ENCODE peak calls at places on chromosomes 12 and 14, in seven cellular contexts. U is K562, R is HCT116, H is SK-N-SH, L is H1, Z is GM12878, K is NT2/D1. C is an unnamed sample.

GRCh38 chr12:49838973-49839633 is 3.8 kb downstream of the BCDIN3D start:
- DNase-seq in U (peak; percentile 44), R (peak; percentile 22), H (peak; percentile 65), L (no peak), Z (no peak), K (no peak), C (peak; percentile 43)

GRCh38 chr14:79293482-79293881 is 917.8 kb downstream of the DIO2 start:
- DNase-seq in U (no peak), R (no peak), H (no peak), L (no peak), Z (no peak), K (no peak), C (no peak)

GRCh38 chr12:66387067-66387466 is 84.8 kb downstream of the HELB start:
- DNase-seq in U (no peak), R (no peak), H (no peak), L (no peak), Z (no peak), K (no peak), C (no peak)

GRCh38 chr12:46388427-46388992 is 15.9 kb upstream of the SLC38A2 start:
- DNase-seq in U (no peak), R (no peak), H (no peak), L (no peak), Z (peak; percentile 75), K (no peak), C (no peak)

GRCh38 chr12:76266797-76267196 is 81.4 kb downstream of the BBS10 start:
- DNase-seq in U (no peak), R (no peak), H (no peak), L (no peak), Z (no peak), K (no peak), C (no peak)

GRCh38 chr14:93132472-93133065 is 16.8 kb upstream of the ITPK1 start:
- DNase-seq in U (no peak), R (no peak), H (peak; percentile 63), L (no peak), Z (no peak), K (no peak), C (peak; percentile 70)

GRCh38 chr14:66003082-66003740 is 483.0 kb upstream of the CCDC196 start:
- DNase-seq in U (no peak), R (no peak), H (no peak), L (no peak), Z (no peak), K (no peak), C (no peak)

GRCh38 chr14:44029933-44030332 is 477.1 kb downstream of the FSCB start:
- DNase-seq in U (no peak), R (no peak), H (no peak), L (no peak), Z (no peak), K (no peak), C (no peak)

GRCh38 chr12:100141666-100141997 is 1.0 kb downstream of the BLTP3B start:
- DNase-seq in U (no peak), R (peak; percentile 32), H (no peak), L (no peak), Z (no peak), K (no peak), C (no peak)

GRCh38 chr14:69048456-69048855 is 69.4 kb upstream of the ACTN1 start:
- DNase-seq in U (no peak), R (no peak), H (no peak), L (no peak), Z (no peak), K (no peak), C (no peak)

GRCh38 chr12:122227341-122227740 is 1.5 kb upstream of the DIABLO start:
- DNase-seq in U (no peak), R (no peak), H (peak; percentile 64), L (no peak), Z (no peak), K (no peak), C (no peak)

GRCh38 chr14:61841145-61841544 is 78.9 kb downstream of the SNAPC1 start:
- DNase-seq in U (no peak), R (no peak), H (peak; percentile 31), L (no peak), Z (no peak), K (no peak), C (no peak)

GRCh38 chr12:7058163-7058845 is 2.2 kb upstream of the C1S start:
- DNase-seq in U (no peak), R (no peak), H (no peak), L (no peak), Z (no peak), K (no peak), C (peak; percentile 53)

GRCh38 chr12:115811066-115811465 is 466.4 kb downstream of the MED13L start:
- DNase-seq in U (no peak), R (no peak), H (no peak), L (no peak), Z (no peak), K (no peak), C (no peak)

GRCh38 chr12:68335462-68335861 is 3.3 kb upstream of the MDM1 start:
- DNase-seq in U (no peak), R (no peak), H (no peak), L (no peak), Z (no peak), K (no peak), C (no peak)

GRCh38 chr14:66056926-66057552 is 429.1 kb upstream of the CCDC196 start:
- DNase-seq in U (no peak), R (no peak), H (no peak), L (no peak), Z (no peak), K (no peak), C (no peak)

GRCh38 chr12:8844665-8845064 is 22.2 kb downstream of the A2ML1 start:
- DNase-seq in U (peak; percentile 23), R (no peak), H (peak; percentile 39), L (no peak), Z (no peak), K (no peak), C (peak; percentile 10)

GRCh38 chr12:102564026-102564425 is 83.7 kb upstream of the IGF1 start:
- DNase-seq in U (no peak), R (no peak), H (no peak), L (no peak), Z (no peak), K (no peak), C (no peak)

GRCh38 chr14:52852810-52853521 is 61.6 kb upstream of the GNPNAT1 start:
- DNase-seq in U (no peak), R (no peak), H (peak; percentile 62), L (no peak), Z (no peak), K (no peak), C (peak; percentile 64)

GRCh38 chr14:96309907-96310330 is 53.2 kb downstream of the ATG2B start:
- DNase-seq in U (no peak), R (no peak), H (no peak), L (no peak), Z (no peak), K (no peak), C (peak; percentile 7)

GRCh38 chr14:66758031-66758613 is 250.2 kb downstream of the GPHN start:
- DNase-seq in U (no peak), R (no peak), H (no peak), L (no peak), Z (no peak), K (no peak), C (peak; percentile 50)

GRCh38 chr14:30610719-30611388 is 11.3 kb upstream of the SCFD1 start:
- DNase-seq in U (no peak), R (peak; percentile 36), H (peak; percentile 27), L (no peak), Z (no peak), K (no peak), C (peak; percentile 75)

GRCh38 chr12:80053048-80053790 is 46.1 kb upstream of the OTOGL start:
- DNase-seq in U (no peak), R (no peak), H (peak; percentile 1), L (no peak), Z (no peak), K (no peak), C (no peak)

GRCh38 chr14:88522393-88522792 is 32.4 kb downstream of the PTPN21 start:
- DNase-seq in U (no peak), R (no peak), H (no peak), L (no peak), Z (no peak), K (no peak), C (no peak)

GRCh38 chr12:107645630-107646333 is 39.8 kb upstream of the PWP1 start:
- DNase-seq in U (no peak), R (no peak), H (peak; percentile 54), L (peak; percentile 77), Z (no peak), K (peak; percentile 77), C (no peak)
- TF ChIP-seq YY1 in U (no peak), R (no peak), H (no peak), L (no peak), Z (no peak), K (no peak), C (no peak)

DNA sequence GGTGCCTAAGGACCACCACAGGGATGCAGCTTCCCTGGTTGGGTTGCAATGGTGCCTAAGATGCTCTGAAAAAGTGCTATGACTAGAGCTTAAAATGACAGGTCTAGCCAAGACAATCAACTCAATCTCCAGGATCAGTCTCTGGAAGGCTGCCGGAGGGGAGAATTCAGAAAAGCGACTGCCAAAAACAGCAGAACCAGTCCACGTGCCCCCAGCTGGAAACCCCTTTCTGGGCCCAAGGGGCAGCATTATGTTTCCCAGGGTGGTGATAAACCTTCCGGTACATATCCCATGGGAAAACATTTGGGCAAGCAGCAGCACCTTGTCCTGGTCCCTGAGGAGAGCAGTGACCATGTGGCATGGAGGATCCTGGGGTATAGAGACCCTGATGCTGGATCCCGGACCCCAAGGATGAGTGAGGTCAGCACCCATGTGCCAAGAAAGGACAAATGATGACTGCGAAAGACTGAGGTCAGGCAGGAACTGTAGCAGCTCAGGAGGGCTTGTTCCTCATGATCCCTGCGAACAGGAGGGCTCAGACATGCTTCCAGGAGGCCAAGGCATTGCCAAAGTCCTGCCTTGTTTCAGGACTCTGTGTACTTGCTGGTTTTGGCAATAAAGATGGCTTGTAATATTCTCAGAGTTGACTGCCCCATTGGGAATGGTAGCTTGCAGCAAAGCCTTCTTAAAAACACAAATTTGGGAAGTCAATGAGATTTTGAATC is 49.9 kb upstream of the LTBP2 start:
- DNase-seq in U (no peak), R (no peak), H (no peak), L (no peak), Z (no peak), K (no peak), C (no peak)
- TF ChIP-seq YY1 in U (no peak), R (no peak), H (no peak), L (no peak), Z (no peak), K (no peak), C (no peak)

GRCh38 chr14:90795744-90796143 is 20.5 kb downstream of the TTC7B start:
- DNase-seq in U (no peak), R (peak; percentile 37), H (peak; percentile 70), L (no peak), Z (no peak), K (no peak), C (no peak)
- TF ChIP-seq YY1 in U (no peak), R (no peak), H (no peak), L (no peak), Z (no peak), K (no peak), C (no peak)

DNA sequence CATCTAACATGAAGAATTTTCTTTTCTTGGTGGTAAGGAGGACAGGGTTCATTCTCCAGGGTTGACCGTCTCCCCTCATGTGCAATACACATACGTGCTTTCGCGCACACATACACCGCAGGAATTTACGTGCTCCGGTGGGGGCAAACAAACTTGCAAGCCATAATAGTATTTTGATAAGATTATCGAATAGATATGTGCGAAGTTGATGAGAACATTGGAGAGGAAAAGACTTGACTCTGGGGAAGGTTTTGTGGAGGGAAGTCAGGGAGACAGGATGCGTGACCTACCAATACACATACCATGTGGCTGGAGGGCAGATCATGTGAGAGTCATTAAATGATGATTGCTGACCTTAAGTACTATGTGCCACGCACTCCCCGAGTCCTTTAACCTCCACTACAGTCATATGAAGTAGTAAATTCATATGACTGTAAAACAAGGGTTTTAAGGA is 876 bp downstream of the RAD51B start:
- DNase-seq in U (peak; percentile 12), R (no peak), H (peak; percentile 18), L (no peak), Z (no peak), K (no peak), C (peak; percentile 12)
- TF ChIP-seq YY1 in U (no peak), R (no peak), H (no peak), L (no peak), Z (no peak), K (no peak), C (no peak)

C was measured in HepG2.